ENCODE peak calls at places on chromosome 11, in six cellular contexts. T is heart left ventricle; K is left colon; R is astrocyte of the spinal cord; Q is GM13977; Y is stimulated activated CD4-positive, alpha-beta T cell treated with anti-CD3 and anti-CD28 coated beads, Interleukin-1b, Interleukin-23, amount 100 ng/mL, for 1 hour. A is an unnamed sample.

GRCh38 chr11:58770627-58771457 is 39.1 kb upstream of the GLYAT start:
- DNase-seq in Q (no peak), K (no peak), T (no peak), R (no peak), Y (no peak), A (peak; percentile 82)

GRCh38 chr11:101346591-101346990 is 217.0 kb upstream of the PGR start:
- DNase-seq in K (no peak), Y (no peak), Q (no peak), R (no peak), T (no peak), A (peak; percentile 59)

GRCh38 chr11:62404918-62405317 is 13.9 kb upstream of the SCGB1A1 start:
- DNase-seq in Y (no peak), Q (no peak), T (no peak), R (no peak), K (no peak), A (no peak)

GRCh38 chr11:128862421-128862820 is 4.7 kb downstream of the KCNJ1 start:
- DNase-seq in K (no peak), R (no peak), Q (no peak), T (no peak), Y (no peak), A (no peak)

GRCh38 chr11:57941875-57942274 is 81.8 kb upstream of the OR9Q1 start:
- DNase-seq in Y (no peak), K (no peak), Q (no peak), R (no peak), T (no peak), A (no peak)

GRCh38 chr11:13433437-13433836 is 29.6 kb downstream of the BTBD10 start:
- DNase-seq in Q (no peak), Y (no peak), R (no peak), K (no peak), T (no peak), A (no peak)

GRCh38 chr11:11356842-11357241 is 3.8 kb upstream of the CSNK2A3 start:
- DNase-seq in K (no peak), Q (no peak), T (no peak), Y (no peak), R (no peak), A (no peak)

GRCh38 chr11:20790622-20791021 is 121.2 kb downstream of the NELL1 start:
- DNase-seq in K (no peak), T (no peak), Y (no peak), R (no peak), Q (no peak), A (no peak)

GRCh38 chr11:94452988-94453387 is 40.7 kb downstream of the MRE11 start:
- DNase-seq in Q (no peak), R (no peak), Y (no peak), K (no peak), T (no peak), A (no peak)

GRCh38 chr11:132126973-132127900 is 756.8 kb downstream of the NTM start:
- DNase-seq in Q (peak; percentile 49), R (peak; percentile 93), Y (no peak), K (no peak), T (peak; percentile 58), A (peak; percentile 72)

GRCh38 chr11:64285885-64286800 is 495 bp downstream of the GPR137 start:
- DNase-seq in Q (no peak), K (no peak), R (no peak), T (no peak), Y (no peak), A (no peak)

GRCh38 chr11:62922653-62923371 is 1.6 kb upstream of the CHRM1 start:
- DNase-seq in K (no peak), Y (no peak), Q (peak; percentile 75), T (no peak), R (no peak), A (no peak)

GRCh38 chr11:41983458-41983857 is 524.0 kb upstream of the LRRC4C start:
- DNase-seq in T (no peak), Y (no peak), Q (no peak), R (no peak), K (no peak), A (no peak)

GRCh38 chr11:31958086-31958735 is 132.7 kb upstream of the RCN1 start:
- DNase-seq in K (no peak), Q (peak; percentile 73), R (peak; percentile 43), Y (peak; percentile 5), T (peak; percentile 61), A (no peak)

GRCh38 chr11:101255036-101255435 is 125.4 kb upstream of the PGR start:
- DNase-seq in K (no peak), R (no peak), Y (no peak), Q (no peak), T (no peak), A (no peak)

GRCh38 chr11:78192911-78193341 is 4.2 kb downstream of the USP35 start:
- DNase-seq in Q (no peak), R (no peak), K (no peak), T (no peak), Y (no peak), A (no peak)

GRCh38 chr11:69102732-69103615 is 52.8 kb upstream of the SMIM38 start:
- DNase-seq in Y (no peak), Q (peak; percentile 65), K (no peak), R (no peak), T (no peak), A (no peak)

GRCh38 chr11:115672999-115673411 is 168.8 kb upstream of the CADM1 start:
- DNase-seq in Y (no peak), Q (no peak), K (no peak), T (peak; percentile 27), R (peak; percentile 72), A (no peak)

GRCh38 chr11:25838918-25839611 is 492.9 kb upstream of the ANO3 start:
- DNase-seq in K (no peak), Y (no peak), Q (no peak), T (no peak), R (no peak), A (no peak)

GRCh38 chr11:16815047-16815767 is 76.8 kb downstream of the C11orf58 start:
- DNase-seq in Y (no peak), R (peak; percentile 50), T (peak; percentile 59), Q (no peak), K (peak; percentile 57), A (no peak)

GRCh38 chr11:112361396-112361795 is 100.7 kb upstream of the PLET1 start:
- DNase-seq in R (no peak), K (no peak), Y (no peak), Q (no peak), T (no peak), A (no peak)

GRCh38 chr11:63666874-63667273 is 4.3 kb downstream of the ATL3 start:
- DNase-seq in Q (no peak), Y (no peak), T (no peak), R (no peak), K (no peak), A (no peak)

GRCh38 chr11:109343242-109343641 is 78.7 kb upstream of the C11orf87 start:
- DNase-seq in R (no peak), Q (no peak), K (no peak), T (no peak), Y (no peak), A (no peak)

GRCh38 chr11:11010624-11011127 is 152.8 kb upstream of the ZBED5 start:
- DNase-seq in K (peak; percentile 31), R (peak; percentile 4), T (peak; percentile 38), Y (no peak), Q (no peak), A (no peak)

GRCh38 chr11:22416462-22416861 is 78.3 kb downstream of the SLC17A6 start:
- DNase-seq in T (no peak), K (no peak), Q (no peak), R (no peak), Y (no peak), A (peak; percentile 35)

GRCh38 chr11:120547871-120548681 is 36.5 kb downstream of the GRIK4 start:
- DNase-seq in T (peak; percentile 89), Y (no peak), Q (no peak), R (peak; percentile 88), K (peak; percentile 58), A (peak; percentile 68)

GRCh38 chr11:117839234-117839882 is 14.8 kb upstream of the FXYD2 start:
- DNase-seq in R (no peak), K (no peak), Q (no peak), Y (no peak), T (peak; percentile 2), A (no peak)

GRCh38 chr11:117950320-117950719 is 21.1 kb upstream of the TMPRSS13 start:
- DNase-seq in T (no peak), R (no peak), K (no peak), Q (peak; percentile 58), Y (peak; percentile 41), A (no peak)

GRCh38 chr11:49424136-49424535 is 215.7 kb upstream of the FOLH1 start:
- DNase-seq in Y (no peak), Q (no peak), T (no peak), K (no peak), R (no peak), A (no peak)

GRCh38 chr11:126636911-126637799 is 281.7 kb downstream of the ST3GAL4 start:
- DNase-seq in Q (no peak), T (no peak), K (no peak), Y (no peak), R (peak; percentile 70), A (peak; percentile 39)

GRCh38 chr11:128400382-128401203 is 186.8 kb downstream of the ETS1 start:
- DNase-seq in Q (no peak), Y (no peak), T (no peak), R (no peak), K (no peak), A (no peak)

GRCh38 chr11:116690623-116691022 is 82.2 kb downstream of the BUD13 start:
- DNase-seq in T (no peak), Y (no peak), K (no peak), R (no peak), Q (no peak), A (no peak)

GRCh38 chr11:35945137-35945518 is 1.3 kb downstream of the LDLRAD3 start:
- DNase-seq in K (no peak), R (no peak), T (no peak), Q (no peak), Y (no peak), A (no peak)

A was measured in HS-5.